ENCODE peak calls at places on chromosomes 13 and 19, in five cellular contexts. A, T, Q, S and B are unnamed samples.

GRCh38 chr13:39515231-39515630 is 87.8 kb downstream of the LHFPL6 start:
- DNase-seq in A (no peak), T (no peak), Q (no peak), S (no peak), B (no peak)

GRCh38 chr13:43905435-43906031 is 25.8 kb downstream of the LACC1 start:
- DNase-seq in A (no peak), T (peak; percentile 54), Q (no peak), S (peak; percentile 73), B (peak; percentile 27)

GRCh38 chr19:1815605-1816529 is 3.8 kb upstream of the ATP8B3 start:
- DNase-seq in A (no peak), T (no peak), Q (no peak), S (no peak), B (no peak)

GRCh38 chr13:72986197-72986596 is 72.6 kb upstream of the KLF5 start:
- DNase-seq in A (no peak), T (no peak), Q (no peak), S (no peak), B (peak; percentile 17)

GRCh38 chr13:30881191-30881651 is 24.9 kb upstream of the MEDAG start:
- DNase-seq in A (no peak), T (no peak), Q (no peak), S (no peak), B (no peak)

GRCh38 chr19:45568732-45569131 is 15.9 kb downstream of the OPA3 start:
- DNase-seq in A (no peak), T (no peak), Q (no peak), S (peak; percentile 61), B (no peak)

GRCh38 chr19:46571495-46571894 is 29.6 kb upstream of the CALM3 start:
- DNase-seq in A (peak; percentile 66), T (no peak), Q (peak; percentile 85), S (peak; percentile 36), B (peak; percentile 49)

GRCh38 chr13:24865158-24865557 is 101.2 kb downstream of the RNF17 start:
- DNase-seq in A (no peak), T (no peak), Q (no peak), S (peak; percentile 12), B (no peak)

GRCh38 chr13:29457299-29457698 is 138.2 kb downstream of the SLC7A1 start:
- DNase-seq in A (no peak), T (no peak), Q (no peak), S (peak; percentile 74), B (peak; percentile 79)

GRCh38 chr19:51138549-51138979 is 3.5 kb upstream of the SIGLEC7 start:
- DNase-seq in A (no peak), T (no peak), Q (no peak), S (no peak), B (no peak)

GRCh38 chr13:94352057-94352456 is 127.4 kb downstream of the DCT start:
- DNase-seq in A (no peak), T (no peak), Q (no peak), S (peak; percentile 70), B (no peak)

GRCh38 chr19:30733826-30734550 is 361.8 kb downstream of the ZNF536 start:
- DNase-seq in A (no peak), T (peak; percentile 12), Q (no peak), S (no peak), B (no peak)

GRCh38 chr13:19152403-19152802 is 29.2 kb downstream of the TUBA3C start:
- DNase-seq in A (no peak), T (no peak), Q (no peak), S (no peak), B (no peak)

GRCh38 chr13:73809561-73809960 is 324.6 kb downstream of the KLF12 start:
- DNase-seq in A (no peak), T (no peak), Q (no peak), S (peak; percentile 59), B (no peak)

GRCh38 chr19:53865523-53865917 is 2.2 kb upstream of the MYADM start:
- DNase-seq in A (no peak), T (no peak), Q (no peak), S (peak; percentile 18), B (no peak)

GRCh38 chr19:3369337-3370213 is 3.2 kb downstream of the NFIC start:
- DNase-seq in A (no peak), T (no peak), Q (peak; percentile 36), S (peak; percentile 85), B (no peak)

GRCh38 chr19:54142166-54142780 is 4.7 kb downstream of the CNOT3 start:
- DNase-seq in A (no peak), T (no peak), Q (no peak), S (no peak), B (no peak)

GRCh38 chr19:42538841-42539709 is 10.8 kb upstream of the CEACAM1 start:
- DNase-seq in A (peak; percentile 27), T (no peak), Q (no peak), S (no peak), B (no peak)

GRCh38 chr13:42990991-42991891 is 800 bp downstream of the EPSTI1 start:
- DNase-seq in A (no peak), T (no peak), Q (no peak), S (no peak), B (peak; percentile 49)

GRCh38 chr13:114263590-114263989 is 17.8 kb upstream of the UPF3A start:
- DNase-seq in A (no peak), T (no peak), Q (no peak), S (no peak), B (no peak)

GRCh38 chr19:54030895-54031586 is 32.7 kb downstream of the VSTM1 start:
- DNase-seq in A (no peak), T (no peak), Q (no peak), S (no peak), B (no peak)

GRCh38 chr19:28847468-28847867 is 365.5 kb downstream of the UQCRFS1 start:
- DNase-seq in A (no peak), T (no peak), Q (no peak), S (no peak), B (peak; percentile 43)

GRCh38 chr19:16325161-16325527 is 518 bp downstream of the KLF2 start:
- DNase-seq in A (peak; percentile 71), T (peak; percentile 17), Q (peak; percentile 46), S (peak; percentile 35), B (no peak)

GRCh38 chr19:42255766-42256750 is 1.1 kb upstream of the ERF start:
- DNase-seq in A (no peak), T (peak; percentile 67), Q (peak; percentile 58), S (peak; percentile 78), B (peak; percentile 62)

GRCh38 chr13:31236211-31236786 is 36.5 kb downstream of the B3GLCT start:
- DNase-seq in A (no peak), T (peak; percentile 12), Q (no peak), S (peak; percentile 42), B (peak; percentile 13)

GRCh38 chr19:2495130-2495641 is 19.3 kb downstream of the GADD45B start:
- DNase-seq in A (no peak), T (no peak), Q (no peak), S (peak; percentile 88), B (peak; percentile 38)

GRCh38 chr19:5805465-5806132 is 732 bp downstream of the NRTN start:
- DNase-seq in A (peak; percentile 94), T (peak; percentile 82), Q (peak; percentile 90), S (peak; percentile 73), B (peak; percentile 73)

DNA sequence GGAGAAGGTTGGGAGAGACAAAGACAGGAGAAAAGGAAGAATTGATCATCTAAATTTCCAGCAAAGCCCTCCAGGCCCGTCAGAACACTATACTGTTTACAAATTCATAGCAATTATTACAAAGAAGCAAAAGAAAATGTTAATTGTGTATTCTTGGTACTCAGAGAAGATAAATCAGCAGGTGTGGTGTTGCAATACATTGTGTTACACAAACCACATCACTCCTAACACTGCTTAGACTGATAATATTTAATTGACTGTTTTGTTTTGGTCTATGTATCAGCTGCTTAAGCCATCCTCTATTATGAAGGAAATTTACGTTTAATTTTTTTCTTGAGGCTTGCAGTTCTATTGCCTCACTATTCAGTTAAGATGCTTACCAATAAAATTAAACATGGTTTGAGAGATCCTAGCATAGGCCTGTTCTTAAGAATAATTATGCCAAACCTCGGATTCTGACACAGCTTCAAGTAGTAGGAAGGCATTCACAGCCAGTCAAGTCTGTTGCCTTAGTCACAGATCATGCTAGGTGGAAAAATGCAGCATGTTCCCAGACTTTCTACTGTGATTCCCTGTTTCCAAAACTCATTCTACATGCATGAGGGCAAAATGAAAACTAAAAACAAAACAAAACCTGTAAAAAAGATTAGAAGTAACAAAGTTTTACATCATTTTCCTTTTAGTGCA is 129.2 kb downstream of the TBC1D4 start:
- DNase-seq in A (no peak), T (no peak), Q (no peak), S (no peak), B (no peak)
- H3K9ac ChIP-seq in A (no peak overlapping the region), T (no peak overlapping the region), Q (no peak overlapping the region), S (no peak overlapping the region), B (no peak overlapping the region)

GRCh38 chr13:21719463-21719862 is 48.6 kb downstream of the FGF9 start:
- DNase-seq in A (no peak), T (no peak), Q (no peak), S (no peak), B (no peak)
- H2BK12ac ChIP-seq in A (no peak overlapping the region), T (no peak overlapping the region), Q (no peak overlapping the region), S (no peak overlapping the region), B (no peak overlapping the region)

GRCh38 chr19:35907377-35907745 is 734 bp downstream of the TYROBP start:
- DNase-seq in A (no peak), T (no peak), Q (no peak), S (no peak), B (no peak)
- H3K9ac ChIP-seq in A (no peak overlapping the region), T (no peak overlapping the region), Q (no peak overlapping the region), S (no peak overlapping the region), B (no peak overlapping the region)

GRCh38 chr13:84648069-84648640 is 765.9 kb upstream of the SLITRK1 start:
- DNase-seq in A (no peak), T (no peak), Q (no peak), S (no peak), B (no peak)

GRCh38 chr13:84645196-84646071 is 763.2 kb upstream of the SLITRK1 start:
- DNase-seq in A (no peak), T (no peak), Q (no peak), S (peak; percentile 35), B (no peak)

GRCh38 chr13:84651288-84651687 is 769.0 kb upstream of the SLITRK1 start:
- DNase-seq in A (no peak), T (no peak), Q (no peak), S (peak; percentile 88), B (no peak)

GRCh38 chr13:84653915-84654534 is 771.8 kb upstream of the SLITRK1 start:
- DNase-seq in A (no peak), T (no peak), Q (no peak), S (no peak), B (no peak)

DNA sequence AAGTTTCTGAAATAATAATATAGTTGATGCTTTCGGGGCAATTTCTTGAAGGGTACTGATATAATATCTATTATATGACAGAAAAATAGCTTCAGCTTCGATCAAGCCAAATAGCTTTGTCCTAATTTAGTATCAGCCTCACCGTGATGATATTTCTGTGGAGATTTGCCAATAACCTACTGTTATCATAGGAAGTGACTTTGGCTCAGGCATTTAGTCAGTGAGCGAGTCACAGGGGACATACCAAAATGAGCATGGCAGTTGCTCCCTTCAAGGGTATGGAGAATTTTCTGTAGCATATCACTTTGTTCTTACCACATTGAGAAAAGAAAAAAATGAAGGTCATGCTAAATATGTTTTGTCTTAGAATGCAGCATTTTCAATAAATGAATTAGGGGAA is 767.6 kb upstream of the SLITRK1 start:
- DNase-seq in A (no peak), T (no peak), Q (no peak), S (no peak), B (no peak)
- H2BK12ac ChIP-seq in A (no peak overlapping the region), T (no peak overlapping the region), Q (no peak overlapping the region), S (no peak overlapping the region), B (no peak overlapping the region)